ENCODE peak calls at places on chromosome 9, in six cellular contexts. S, R, W, O, I and P are unnamed samples.
A peak's percentile ranks its signal among the peaks of the same experiment; 100 is the strongest.

GRCh38 chr9:23153058-23153457 is 673.0 kb downstream of the ELAVL2 start:
- DNase-seq in S (no peak), R (no peak), I (no peak), O (no peak), W (no peak), P (no peak)

GRCh38 chr9:95499847-95500246 is 16.9 kb downstream of the PTCH1 start:
- DNase-seq in S (no peak), I (no peak), O (no peak), W (no peak), R (peak; percentile 82), P (no peak)

GRCh38 chr9:75892168-75892901 is 1.9 kb downstream of the PCSK5 start:
- DNase-seq in R (no peak), I (no peak), S (peak; percentile 69), O (peak; percentile 44), W (no peak), P (no peak)

GRCh38 chr9:122134822-122135528 is 24.6 kb downstream of the NDUFA8 start:
- DNase-seq in I (no peak), R (peak; percentile 58), O (peak; percentile 44), S (no peak), W (no peak), P (no peak)

GRCh38 chr9:676780-677458 is 164.6 kb upstream of the DMRT1 start:
- DNase-seq in O (no peak), R (no peak), W (no peak), S (no peak), I (no peak), P (no peak)

GRCh38 chr9:120926397-120926928 is at the start of gene TRAF1:
- DNase-seq in R (no peak), S (no peak), I (peak; percentile 73), W (no peak), O (no peak), P (no peak)

GRCh38 chr9:76676857-76677256 is 87.4 kb upstream of the PCA3 start:
- DNase-seq in S (no peak), I (no peak), R (no peak), W (no peak), O (no peak), P (no peak)

GRCh38 chr9:99867536-99867935 is 38.9 kb upstream of the STX17 start:
- DNase-seq in R (peak; percentile 41), O (no peak), S (no peak), I (peak; percentile 27), W (no peak), P (no peak)

GRCh38 chr9:126755325-126755875 is 49.4 kb upstream of the ZBTB43 start:
- DNase-seq in I (no peak), S (no peak), O (no peak), R (no peak), W (no peak), P (no peak)

GRCh38 chr9:119596703-119597102 is 227.5 kb upstream of the BRINP1 start:
- DNase-seq in S (no peak), O (no peak), W (no peak), R (no peak), I (no peak), P (no peak)

GRCh38 chr9:20043035-20043434 is 254.2 kb upstream of the SLC24A2 start:
- DNase-seq in W (no peak), S (no peak), R (no peak), I (peak; percentile 81), O (no peak), P (no peak)

GRCh38 chr9:28758346-28758745 is 1185.1 kb upstream of the C9orf72 start:
- DNase-seq in W (no peak), R (no peak), I (no peak), O (no peak), S (no peak), P (no peak)

GRCh38 chr9:106583751-106584150 is 279.2 kb upstream of the ZNF462 start:
- DNase-seq in I (no peak), O (no peak), R (no peak), S (no peak), W (no peak), P (no peak)

GRCh38 chr9:132769895-132770774 is 99.9 kb downstream of the GTF3C4 start:
- DNase-seq in W (peak; percentile 48), I (peak; percentile 79), O (peak; percentile 75), S (peak; percentile 80), R (peak; percentile 65), P (peak; percentile 34)

GRCh38 chr9:137383453-137384115 is 39.4 kb downstream of the EXD3 start:
- DNase-seq in W (no peak), O (peak; percentile 16), S (no peak), R (no peak), I (no peak), P (no peak)

GRCh38 chr9:37026085-37026935 is 7.8 kb downstream of the PAX5 start:
- DNase-seq in I (no peak), W (no peak), S (no peak), R (no peak), O (no peak), P (no peak)

GRCh38 chr9:89448381-89448780 is 49.5 kb downstream of the SEMA4D start:
- DNase-seq in S (no peak), I (no peak), W (peak; percentile 55), R (no peak), O (no peak), P (peak; percentile 94)

GRCh38 chr9:35598863-35599590 is 6.0 kb upstream of the TESK1 start:
- DNase-seq in W (no peak), S (no peak), I (no peak), O (no peak), R (no peak), P (no peak)

GRCh38 chr9:113511047-113511521 is 47.6 kb downstream of the RGS3 start:
- DNase-seq in O (peak; percentile 66), W (no peak), R (no peak), I (no peak), S (peak; percentile 70), P (no peak)

GRCh38 chr9:100641166-100641565 is 63.3 kb downstream of the CAVIN4 start:
- DNase-seq in S (no peak), O (no peak), I (no peak), W (no peak), R (no peak), P (no peak)

GRCh38 chr9:85258823-85259370 is 482.9 kb downstream of the AGTPBP1 start:
- DNase-seq in O (peak; percentile 64), R (peak; percentile 20), W (no peak), I (peak; percentile 4), S (peak; percentile 50), P (peak; percentile 62)

GRCh38 chr9:99296375-99296951 is 74.4 kb downstream of the SEC61B start:
- DNase-seq in O (no peak), W (no peak), S (no peak), R (peak; percentile 8), I (peak; percentile 56), P (peak; percentile 4)

GRCh38 chr9:130073373-130073772 is 19.7 kb downstream of the GPR107 start:
- DNase-seq in S (no peak), I (no peak), R (peak; percentile 39), O (no peak), W (no peak), P (no peak)

GRCh38 chr9:21616082-21616778 is 134.1 kb upstream of the IFNE start:
- DNase-seq in O (no peak), R (peak; percentile 99), S (no peak), W (no peak), I (no peak), P (peak; percentile 29)

GRCh38 chr9:138049779-138050471 is 172.3 kb downstream of the CACNA1B start:
- DNase-seq in S (peak; percentile 14), R (no peak), I (no peak), O (no peak), W (no peak), P (no peak)

GRCh38 chr9:87479801-87480201 is 17.9 kb upstream of the DAPK1 start:
- DNase-seq in S (no peak), W (no peak), O (peak; percentile 29), I (no peak), R (peak; percentile 68), P (no peak)

GRCh38 chr9:4994166-4994890 is 9.3 kb downstream of the JAK2 start:
- DNase-seq in R (peak; percentile 84), S (no peak), W (no peak), I (no peak), O (no peak), P (no peak)

GRCh38 chr9:133752739-133753446 is 14.7 kb upstream of the SARDH start:
- DNase-seq in R (no peak), W (no peak), I (no peak), S (no peak), O (no peak), P (no peak)

GRCh38 chr9:90420211-90420610 is 222.4 kb downstream of the DIRAS2 start:
- DNase-seq in W (no peak), I (no peak), O (no peak), S (no peak), R (no peak), P (no peak)

GRCh38 chr9:109733690-109734089 is 46.3 kb upstream of the PALM2AKAP2 start:
- DNase-seq in S (no peak), R (peak; percentile 78), W (no peak), O (no peak), I (no peak), P (no peak)

GRCh38 chr9:37944671-37945481 is 40.9 kb upstream of the SLC25A51 start:
- DNase-seq in I (no peak), S (no peak), W (no peak), R (peak; percentile 45), O (no peak), P (peak; percentile 5)

GRCh38 chr9:8816361-8816760 is 1016.8 kb upstream of the DMAC1 start:
- DNase-seq in W (no peak), R (no peak), S (no peak), O (no peak), I (no peak), P (peak; percentile 53)

GRCh38 chr9:122944960-122945888 is 4.4 kb downstream of the RABGAP1 start:
- DNase-seq in R (no peak), S (no peak), O (no peak), I (no peak), W (no peak), P (no peak)

GRCh38 chr9:88737031-88737430 is 202.1 kb downstream of the NXNL2 start:
- DNase-seq in O (no peak), W (no peak), I (no peak), R (no peak), S (no peak), P (no peak)

GRCh38 chr9:6852243-6852963 is 94.6 kb downstream of the KDM4C start:
- DNase-seq in R (peak; percentile 52), W (no peak), O (no peak), I (no peak), S (no peak), P (peak; percentile 85)

GRCh38 chr9:131475956-131476776 is 26.6 kb upstream of the POMT1 start:
- DNase-seq in W (no peak), I (no peak), R (no peak), O (no peak), S (no peak), P (no peak)